ENCODE peak calls at places on chromosome 17, in five cellular contexts. A is A549, T is stomach, Q is right lobe of liver, R is Peyer's patch. O is an unnamed sample.

GRCh38 chr17:5516060-5516792 is 29.9 kb downstream of the MIS12 start:
- DNase-seq in A (peak; percentile 84), Q (no peak), T (no peak), R (no peak), O (no peak)

GRCh38 chr17:57986841-57987581 is 1.0 kb downstream of the VEZF1 start:
- DNase-seq in A (peak; percentile 63), T (peak; percentile 46), Q (peak; percentile 58), R (peak; percentile 61), O (peak; percentile 52)

GRCh38 chr17:9127340-9127739 is 106.0 kb downstream of the NTN1 start:
- DNase-seq in Q (no peak), R (no peak), T (no peak), A (no peak), O (no peak)

GRCh38 chr17:38584350-38584925 is 21.3 kb downstream of the SRCIN1 start:
- DNase-seq in R (peak; percentile 81), A (peak; percentile 92), T (peak; percentile 79), Q (peak; percentile 70), O (peak; percentile 64)

GRCh38 chr17:64183815-64184397 is 54.0 kb upstream of the ERN1 start:
- DNase-seq in A (no peak), R (no peak), T (no peak), Q (no peak), O (no peak)

GRCh38 chr17:46039592-46040186 is 40.6 kb downstream of the STH start:
- DNase-seq in T (no peak), Q (no peak), A (no peak), R (no peak), O (peak; percentile 89)

GRCh38 chr17:66850692-66851091 is 15.8 kb downstream of the CACNG5 start:
- DNase-seq in R (no peak), Q (no peak), A (no peak), T (no peak), O (no peak)

GRCh38 chr17:44970136-44970737 is 2.1 kb upstream of the C1QL1 start:
- DNase-seq in R (no peak), Q (no peak), T (no peak), A (no peak), O (peak; percentile 87)

GRCh38 chr17:78491236-78492115 is 85.7 kb downstream of the DNAH17 start:
- DNase-seq in A (no peak), T (no peak), Q (no peak), R (no peak), O (no peak)

GRCh38 chr17:57328109-57328882 is 72.0 kb downstream of the MSI2 start:
- DNase-seq in Q (no peak), A (no peak), R (no peak), T (no peak), O (no peak)

GRCh38 chr17:65055708-65056638 is 567 bp downstream of the GNA13 start:
- DNase-seq in T (peak; percentile 55), R (peak; percentile 83), A (peak; percentile 73), Q (peak; percentile 69), O (peak; percentile 73)

GRCh38 chr17:36017799-36018198 is at the start of gene CCL23:
- DNase-seq in Q (no peak), A (no peak), R (no peak), T (no peak), O (no peak)

GRCh38 chr17:53090770-53091169 is 732.0 kb upstream of the KIF2B start:
- DNase-seq in R (no peak), Q (no peak), A (no peak), T (no peak), O (no peak)

GRCh38 chr17:34146440-34147043 is 108.5 kb upstream of the CCL2 start:
- DNase-seq in R (peak; percentile 69), T (peak; percentile 74), A (peak; percentile 44), Q (peak; percentile 51), O (peak; percentile 60)

GRCh38 chr17:51032850-51033249 is 87.8 kb downstream of the SPAG9 start:
- DNase-seq in A (no peak), R (no peak), T (no peak), Q (no peak), O (no peak)

GRCh38 chr17:3794890-3795757 is 5.9 kb downstream of the ITGAE start:
- DNase-seq in T (no peak), R (peak; percentile 47), Q (no peak), A (peak; percentile 60), O (no peak)

GRCh38 chr17:6775871-6776405 is at the start of gene FBXO39:
- DNase-seq in Q (peak; percentile 48), T (no peak), R (no peak), A (no peak), O (no peak)

GRCh38 chr17:1713878-1714487 is 3.8 kb upstream of the TLCD2 start:
- DNase-seq in T (peak; percentile 54), Q (peak; percentile 32), A (peak; percentile 77), R (no peak), O (peak; percentile 24)

GRCh38 chr17:1648582-1649115 is 1.0 kb downstream of the RILP start:
- DNase-seq in T (peak; percentile 97), Q (peak; percentile 96), R (peak; percentile 98), A (peak; percentile 88), O (peak; percentile 96)

GRCh38 chr17:7830616-7831015 is 3.4 kb upstream of the KDM6B start:
- DNase-seq in A (no peak), T (no peak), Q (no peak), R (no peak), O (no peak)

GRCh38 chr17:39364236-39365025 is 37.0 kb downstream of the FBXL20 start:
- DNase-seq in T (peak; percentile 9), R (no peak), Q (no peak), A (no peak), O (no peak)

GRCh38 chr17:2238432-2239169 is 65.0 kb downstream of the SMG6 start:
- DNase-seq in Q (no peak), R (no peak), T (no peak), A (no peak), O (peak; percentile 50)

GRCh38 chr17:31339906-31340661 is 18.7 kb upstream of the EVI2A start:
- DNase-seq in T (no peak), A (no peak), R (no peak), Q (no peak), O (no peak)

GRCh38 chr17:2634361-2634960 is 41.0 kb downstream of the PAFAH1B1 start:
- DNase-seq in R (peak; percentile 68), A (peak; percentile 68), T (peak; percentile 38), Q (no peak), O (peak; percentile 9)

GRCh38 chr17:15444805-15445204 is 22.6 kb downstream of the CDRT4 start:
- DNase-seq in A (no peak), Q (no peak), T (no peak), R (no peak), O (no peak)
- H3K27ac ChIP-seq in A (no peak overlapping the region), Q (no peak overlapping the region), T (no peak overlapping the region), R (no peak overlapping the region), O (no peak overlapping the region)

GRCh38 chr17:27266228-27266627 is 27.7 kb upstream of the WSB1 start:
- DNase-seq in A (no peak), R (no peak), Q (no peak), T (no peak), O (no peak)
- TF ChIP-seq POLR2A in A (no peak), R (no peak), Q (no peak), T (no peak), O (no peak)

GRCh38 chr17:29138184-29138955 is 41.8 kb downstream of the MYO18A start:
- DNase-seq in R (peak; percentile 58), T (no peak), Q (no peak), A (no peak), O (no peak)

GRCh38 chr17:29140051-29140582 is 40.1 kb downstream of the MYO18A start:
- DNase-seq in A (no peak), Q (peak; percentile 85), R (peak; percentile 93), T (peak; percentile 88), O (peak; percentile 84)

GRCh38 chr17:29135464-29135863 is 44.7 kb downstream of the MYO18A start:
- DNase-seq in T (no peak), R (no peak), A (no peak), Q (no peak), O (no peak)

GRCh38 chr17:29138991-29139682 is 41.1 kb downstream of the MYO18A start:
- DNase-seq in Q (peak; percentile 60), T (peak; percentile 46), R (peak; percentile 81), A (no peak), O (no peak)

GRCh38 chr17:29136998-29137730 is 43.0 kb downstream of the MYO18A start:
- DNase-seq in R (no peak), T (no peak), Q (no peak), A (no peak), O (no peak)
- H3K27ac ChIP-seq in R (no peak overlapping the region), T (no peak overlapping the region), Q (no peak overlapping the region), A (no peak overlapping the region), O (no peak overlapping the region)

DNA sequence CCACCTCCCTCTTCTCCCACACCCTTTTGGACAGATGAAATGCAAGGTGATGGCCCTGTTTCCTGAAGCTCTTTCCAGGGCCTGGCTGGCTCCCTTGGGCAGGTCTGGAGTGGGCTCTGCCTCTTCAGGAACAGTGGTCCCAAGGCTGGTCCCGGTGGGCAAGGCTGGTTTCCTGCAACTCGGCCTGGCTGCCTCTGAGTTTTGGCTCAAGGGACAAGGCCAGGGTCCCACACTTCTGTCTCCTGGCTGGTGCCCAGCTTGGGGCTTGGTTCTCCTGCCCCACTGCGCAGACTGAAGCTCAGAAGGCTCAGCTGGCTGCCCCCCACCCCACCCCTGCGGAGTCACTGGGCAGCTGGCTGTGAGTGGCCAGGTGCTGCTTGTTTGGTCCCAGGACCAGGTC is 3.8 kb upstream of the ACTG1 start:
- DNase-seq in T (no peak), A (no peak), Q (peak; percentile 29), R (peak; percentile 44), O (no peak)
- TF ChIP-seq POLR2A in T (no peak), A (peak; percentile 10), Q (no peak), R (no peak), O (no peak)

GRCh38 chr17:76880268-76880667 is 12.1 kb downstream of the MGAT5B start:
- DNase-seq in Q (no peak), R (no peak), T (no peak), A (no peak), O (no peak)

GRCh38 chr17:76881408-76881807 is 13.2 kb downstream of the MGAT5B start:
- DNase-seq in R (no peak), T (no peak), A (no peak), Q (no peak), O (no peak)

GRCh38 chr17:76878568-76878967 is 10.4 kb downstream of the MGAT5B start:
- DNase-seq in R (no peak), T (no peak), A (no peak), Q (no peak), O (no peak)

GRCh38 chr17:76879254-76879653 is 11.1 kb downstream of the MGAT5B start:
- DNase-seq in Q (no peak), A (no peak), R (no peak), T (no peak), O (no peak)

GRCh38 chr17:76879691-76880090 is 11.5 kb downstream of the MGAT5B start:
- DNase-seq in T (no peak), Q (no peak), R (no peak), A (no peak), O (no peak)
- H3K27ac ChIP-seq in T (no peak overlapping the region), Q (no peak overlapping the region), R (no peak overlapping the region), A (peak overlapping the region; percentile 25), O (no peak overlapping the region)